ENCODE peak calls at places on chromosomes 2 and 18, in six cellular contexts. U is DND-41, P is A549, T is aorta, V is hepatocyte, I is iPS DF 6.9. N is an unnamed sample. For H3K9me3, the result is how much of the 10 kb centered on the place peaks cover.

GRCh38 chr2:85318222-85319182 is 9.3 kb downstream of the TGOLN2 start:
- DNase-seq in U (no peak), P (no peak), T (no peak), V (peak), I (no peak), N (peak)

GRCh38 chr2:69087211-69087911 is 74.4 kb downstream of the ANTXR1 start:
- DNase-seq in U (no peak), P (no peak), T (no peak), V (no peak), I (no peak), N (no peak)

GRCh38 chr2:112216158-112216557 is 38.7 kb downstream of the ZC3H8 start:
- DNase-seq in U (no peak), P (peak), T (no peak), V (no peak), I (no peak), N (no peak)

GRCh38 chr2:196696423-196697073 is 57.0 kb downstream of the CCDC150 start:
- DNase-seq in U (no peak), P (peak), T (no peak), V (peak), I (no peak), N (no peak)

GRCh38 chr2:134738150-134738865 is 19.5 kb upstream of the TMEM163 start:
- DNase-seq in U (no peak), P (no peak), T (no peak), V (no peak), I (no peak), N (no peak)

GRCh38 chr2:240965905-240966456 is 32.4 kb upstream of the SNED1 start:
- DNase-seq in U (no peak), P (no peak), T (no peak), V (no peak), I (no peak), N (no peak)

GRCh38 chr2:120632796-120633646 is 102.6 kb upstream of the GLI2 start:
- DNase-seq in U (no peak), P (no peak), T (peak), V (no peak), I (no peak), N (no peak)

GRCh38 chr18:75880913-75881504 is 453.5 kb upstream of the SMIM21 start:
- DNase-seq in U (no peak), P (no peak), T (no peak), V (no peak), I (no peak), N (no peak)

GRCh38 chr2:241796610-241797138 is 12.3 kb upstream of the NEU4 start:
- DNase-seq in U (no peak), P (no peak), T (peak), V (no peak), I (no peak), N (no peak)

GRCh38 chr2:165462433-165462832 is 7.1 kb upstream of the CSRNP3 start:
- DNase-seq in U (no peak), P (no peak), T (no peak), V (no peak), I (no peak), N (no peak)

GRCh38 chr2:41941831-41942230 is 106.0 kb upstream of the PKDCC start:
- DNase-seq in U (no peak), P (no peak), T (no peak), V (no peak), I (no peak), N (no peak)
- H3K27ac ChIP-seq in U (no peak), P (no peak), T (no peak), V (no peak), I (no peak), N (no peak)

GRCh38 chr2:15112216-15112615 is 448.9 kb downstream of the NBAS start:
- DNase-seq in U (no peak), P (peak), T (no peak), V (no peak), I (no peak), N (no peak)
- H3K9me3 ChIP-seq in U (under half), P (under half), T (under half), V (under half), I (under half), N (under half)

GRCh38 chr18:22709288-22710060 is 223.7 kb upstream of the RBBP8 start:
- DNase-seq in U (no peak), P (peak), T (no peak), V (peak), I (no peak), N (no peak)
- H3K27ac ChIP-seq in U (no peak), P (peak), T (no peak), V (peak), I (no peak), N (no peak)

DNA sequence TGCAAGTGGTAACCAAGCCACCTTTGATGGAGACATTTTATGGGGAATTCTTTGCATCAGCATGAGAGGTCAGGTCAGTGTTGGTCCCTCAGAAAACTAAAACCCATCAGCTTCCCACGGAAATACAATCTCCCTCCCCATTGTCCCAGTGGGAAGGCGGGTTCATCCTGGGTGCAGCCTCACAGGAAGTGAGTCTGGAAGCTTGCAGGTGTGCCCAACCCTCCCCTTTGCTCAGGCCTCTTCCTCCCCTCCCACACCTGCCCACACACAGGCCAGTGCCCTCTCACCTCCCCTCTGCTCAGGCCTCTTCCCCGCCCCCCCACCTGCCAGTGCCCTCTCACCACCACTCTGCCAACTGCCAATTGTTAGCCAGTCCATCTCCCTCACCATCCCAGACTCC is 166.8 kb upstream of the RAB6C start:
- DNase-seq in U (no peak), P (no peak), T (no peak), V (no peak), I (no peak), N (no peak)
- H3K9me3 ChIP-seq in U (under half), P (under half), T (under half), V (under half), I (under half), N (under half)

GRCh38 chr2:20209373-20210109 is 15.4 kb downstream of the SDC1 start:
- DNase-seq in U (no peak), P (no peak), T (no peak), V (no peak), I (no peak), N (peak)
- H3K27ac ChIP-seq in U (no peak), P (peak), T (no peak), V (peak), I (no peak), N (no peak)

GRCh38 chr2:168541887-168542286 is 85.8 kb downstream of the CERS6 start:
- DNase-seq in U (no peak), P (no peak), T (no peak), V (no peak), I (no peak), N (no peak)
- H3K9me3 ChIP-seq in U (under half), P (under half), T (under half), V (under half), I (under half), N (under half)

GRCh38 chr2:204545861-204546773 is 842 bp downstream of the PARD3B start:
- DNase-seq in U (no peak), P (no peak), T (peak), V (peak), I (no peak), N (peak)
- H3K27ac ChIP-seq in U (no peak), P (peak), T (peak), V (peak), I (no peak), N (no peak)

GRCh38 chr18:6342990-6343389 is 71.7 kb downstream of the L3MBTL4 start:
- DNase-seq in U (no peak), P (no peak), T (no peak), V (no peak), I (no peak), N (no peak)
- H3K9me3 ChIP-seq in U (under half), P (under half), T (under half), V (under half), I (under half), N (under half)

GRCh38 chr2:46866770-46867246 is 48.8 kb downstream of the MCFD2 start:
- DNase-seq in U (no peak), P (no peak), T (no peak), V (no peak), I (no peak), N (no peak)

GRCh38 chr2:46862430-46862829 is 53.2 kb downstream of the MCFD2 start:
- DNase-seq in U (no peak), P (no peak), T (no peak), V (no peak), I (no peak), N (no peak)

GRCh38 chr2:46863895-46864294 is 51.7 kb downstream of the MCFD2 start:
- DNase-seq in U (no peak), P (no peak), T (no peak), V (no peak), I (no peak), N (no peak)

GRCh38 chr2:46861916-46862315 is 53.7 kb downstream of the MCFD2 start:
- DNase-seq in U (no peak), P (no peak), T (no peak), V (no peak), I (no peak), N (no peak)

DNA sequence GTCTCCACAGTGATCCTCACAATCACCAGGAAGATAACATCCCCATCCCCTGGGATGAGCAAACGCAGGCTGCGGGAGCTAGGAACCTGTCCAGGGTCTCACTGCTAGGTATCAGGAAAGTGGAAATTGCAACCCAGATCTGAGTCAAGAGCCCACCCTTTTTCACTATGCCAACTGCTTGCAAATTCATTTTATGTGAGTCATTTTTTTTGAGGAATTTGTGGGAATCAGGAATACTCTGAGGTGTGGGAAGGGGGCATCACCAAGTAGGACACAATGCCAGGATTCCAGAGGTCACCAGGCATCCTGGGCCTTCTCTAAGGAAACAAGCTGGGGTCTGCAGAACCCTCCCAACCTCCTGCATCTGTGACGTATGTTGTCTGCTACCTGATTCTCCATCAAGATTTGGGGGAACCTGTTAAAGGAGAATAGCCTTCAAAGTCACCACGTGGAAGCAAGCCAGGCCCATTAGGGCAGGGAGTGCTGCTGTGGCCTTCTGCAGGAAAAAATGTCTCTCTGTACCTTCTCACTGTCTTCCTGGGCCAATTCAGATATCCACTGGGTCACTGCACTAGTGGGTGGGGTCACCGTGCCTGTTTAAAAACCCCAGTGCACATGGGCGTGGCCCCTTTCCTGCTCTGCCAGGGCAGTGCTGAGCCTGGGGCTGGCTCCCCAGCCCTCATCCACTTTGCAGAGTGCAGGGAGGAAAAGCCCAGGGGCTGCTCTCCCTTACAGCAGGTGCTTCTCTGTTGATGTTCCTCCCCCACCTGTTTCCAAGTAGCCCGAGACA is 50.2 kb downstream of the MCFD2 start:
- DNase-seq in U (no peak), P (no peak), T (no peak), V (no peak), I (no peak), N (no peak)
- H3K27ac ChIP-seq in U (no peak), P (peak), T (no peak), V (no peak), I (no peak), N (no peak)